ENCODE peak calls at places on chromosomes 13 and 19, in nine cellular contexts. K, V, P, E, R, M, Z, T and G are unnamed samples. For H3K27me3 and H3K4me1, the result is how much of the 10 kb centered on the place peaks cover.

GRCh38 chr13:100129605-100130004 is 40.7 kb downstream of the PCCA start:
- DNase-seq in K (no peak), T (no peak), P (no peak), Z (no peak), R (no peak), E (no peak), V (no peak), M (no peak), G (no peak)

GRCh38 chr13:85900521-85900920 is 101.3 kb upstream of the SLITRK6 start:
- DNase-seq in P (no peak), Z (no peak), E (no peak), T (no peak), R (no peak), M (no peak), K (no peak), V (no peak), G (no peak)

GRCh38 chr19:47618771-47619170 is 9.8 kb downstream of the BICRA start:
- DNase-seq in R (no peak), K (peak), M (no peak), E (peak), T (peak), P (peak), V (no peak), Z (no peak), G (no peak)

GRCh38 chr13:43879323-43880181 is at the start of the genes CCDC122 and LACC1:
- DNase-seq in T (peak), K (peak), M (peak), E (peak), Z (peak), P (peak), V (peak), R (peak), G (peak)

GRCh38 chr13:103671547-103671946 is 605.3 kb upstream of the SLC10A2 start:
- DNase-seq in E (no peak), Z (no peak), M (no peak), K (no peak), R (peak), P (no peak), T (no peak), V (no peak), G (no peak)

GRCh38 chr19:49301165-49301865 is 23.7 kb downstream of the SLC6A16 start:
- DNase-seq in R (peak), V (peak), P (peak), E (peak), Z (peak), T (peak), K (peak), M (peak), G (peak)

GRCh38 chr19:6062961-6063575 is 47.2 kb downstream of the RFX2 start:
- DNase-seq in R (no peak), E (no peak), P (no peak), K (no peak), M (no peak), V (no peak), T (no peak), Z (no peak), G (no peak)

GRCh38 chr19:18282788-18283141 is 1.3 kb upstream of the JUND start:
- DNase-seq in V (no peak), T (no peak), Z (no peak), E (no peak), R (peak), M (no peak), K (no peak), P (no peak), G (no peak)

GRCh38 chr13:48222358-48223015 is 10.5 kb upstream of the ITM2B start:
- DNase-seq in P (peak), E (peak), Z (no peak), V (no peak), R (no peak), T (no peak), M (peak), K (no peak), G (no peak)

GRCh38 chr19:48452656-48453480 is 2.5 kb upstream of the KCNJ14 start:
- DNase-seq in V (no peak), Z (no peak), M (no peak), P (no peak), R (no peak), T (no peak), E (no peak), K (no peak), G (no peak)

GRCh38 chr13:99892189-99892588 is 79.4 kb downstream of the ZIC5 start:
- DNase-seq in T (no peak), K (no peak), R (no peak), M (no peak), E (no peak), V (no peak), P (no peak), Z (peak), G (no peak)

GRCh38 chr13:76696370-76696769 is 189.8 kb downstream of the KCTD12 start:
- DNase-seq in R (peak), E (peak), K (no peak), M (no peak), Z (no peak), V (no peak), T (no peak), P (no peak), G (peak)

GRCh38 chr13:29877456-29878096 is 27.2 kb upstream of the UBL3 start:
- DNase-seq in P (no peak), T (no peak), K (no peak), V (no peak), E (no peak), R (peak), M (no peak), Z (no peak), G (no peak)

GRCh38 chr13:99151516-99151915 is 49.1 kb upstream of the UBAC2 start:
- DNase-seq in T (no peak), M (peak), K (no peak), Z (no peak), E (peak), P (no peak), V (no peak), R (peak), G (no peak)

GRCh38 chr13:45396548-45397095 is 21.6 kb downstream of the SLC25A30 start:
- DNase-seq in R (no peak), T (no peak), Z (no peak), M (no peak), P (no peak), E (peak), V (peak), K (no peak), G (no peak)

GRCh38 chr19:18478545-18479311 is 40.8 kb upstream of the ISYNA1 start:
- DNase-seq in V (peak), R (peak), P (peak), M (peak), Z (no peak), E (peak), K (peak), T (no peak), G (peak)

GRCh38 chr19:1093811-1094553 is 1.2 kb downstream of the POLR2E start:
- DNase-seq in T (no peak), K (no peak), M (no peak), E (no peak), V (no peak), Z (no peak), R (no peak), P (no peak), G (peak)

GRCh38 chr19:51098366-51099069 is 9.7 kb downstream of the CTU1 start:
- DNase-seq in T (no peak), E (no peak), V (no peak), P (peak), K (no peak), M (no peak), R (peak), Z (no peak), G (no peak)
- H3K4me3 ChIP-seq in T (no peak), E (no peak), V (no peak), P (peak), K (no peak), M (no peak), R (no peak), Z (no peak), G (no peak)

GRCh38 chr19:4152241-4152998 is 1.0 kb upstream of the CREB3L3 start:
- DNase-seq in M (no peak), R (no peak), P (no peak), T (no peak), K (no peak), V (no peak), Z (no peak), E (no peak), G (no peak)
- H3K27me3 ChIP-seq in M (under half), R (under half), P (under half), T (under half), K (under half), V (under half), Z (under half), E (under half), G (under half)

GRCh38 chr13:97341135-97341534 is 92.8 kb upstream of the RAP2A start:
- DNase-seq in K (no peak), P (no peak), E (no peak), V (no peak), R (no peak), M (no peak), T (no peak), Z (no peak), G (no peak)

GRCh38 chr13:97342136-97342535 is 91.8 kb upstream of the RAP2A start:
- DNase-seq in M (no peak), K (no peak), Z (no peak), R (no peak), T (no peak), P (no peak), V (no peak), E (no peak), G (no peak)

GRCh38 chr13:97339989-97340361 is 94.0 kb upstream of the RAP2A start:
- DNase-seq in P (no peak), E (no peak), V (no peak), M (no peak), Z (no peak), R (no peak), K (no peak), T (no peak), G (no peak)

GRCh38 chr13:97339019-97339988 is 94.7 kb upstream of the RAP2A start:
- DNase-seq in E (peak), M (peak), K (peak), T (peak), Z (no peak), P (peak), V (peak), R (peak), G (peak)

DNA sequence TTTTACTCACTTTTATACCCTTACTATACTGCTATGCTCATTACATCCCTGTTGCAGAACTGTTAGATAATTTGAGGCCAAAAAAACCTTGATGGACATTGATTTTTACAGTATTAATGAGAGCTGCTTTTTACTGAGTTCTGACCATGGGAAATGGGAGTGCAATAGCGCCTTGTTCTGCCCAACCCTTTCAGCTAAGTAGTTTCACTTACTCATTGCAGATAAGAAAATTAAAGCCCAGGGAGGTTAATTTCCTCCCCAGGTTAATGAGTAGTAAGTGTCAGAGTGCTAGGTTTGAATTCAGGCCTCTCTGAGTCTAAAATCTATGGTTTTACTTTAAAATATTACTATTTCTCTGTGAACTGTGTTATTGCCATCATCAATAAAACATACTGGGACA is 93.6 kb upstream of the RAP2A start:
- DNase-seq in P (no peak), T (no peak), R (no peak), E (no peak), K (no peak), V (no peak), Z (no peak), M (no peak), G (no peak)
- H3K4me1 ChIP-seq in P (under half), T (under half), R (under half), E (under half), K (under half), V (half or more), Z (under half), M (under half), G (under half)

GRCh38 chr13:113178070-113178895 is 19.8 kb downstream of the PROZ start:
- DNase-seq in T (no peak), R (no peak), E (peak), K (no peak), Z (no peak), P (no peak), M (peak), V (no peak), G (peak)
- H3K4me3 ChIP-seq in T (no peak), R (no peak), E (peak), K (no peak), Z (no peak), P (no peak), M (no peak), V (no peak), G (no peak)

GRCh38 chr19:29417048-29417447 is 108.7 kb upstream of the VSTM2B start:
- DNase-seq in K (no peak), P (no peak), T (no peak), V (no peak), R (no peak), E (no peak), Z (no peak), M (no peak), G (no peak)
- H3K27me3 ChIP-seq in K (under half), P (under half), T (under half), V (under half), R (under half), E (under half), Z (under half), M (under half), G (under half)

DNA sequence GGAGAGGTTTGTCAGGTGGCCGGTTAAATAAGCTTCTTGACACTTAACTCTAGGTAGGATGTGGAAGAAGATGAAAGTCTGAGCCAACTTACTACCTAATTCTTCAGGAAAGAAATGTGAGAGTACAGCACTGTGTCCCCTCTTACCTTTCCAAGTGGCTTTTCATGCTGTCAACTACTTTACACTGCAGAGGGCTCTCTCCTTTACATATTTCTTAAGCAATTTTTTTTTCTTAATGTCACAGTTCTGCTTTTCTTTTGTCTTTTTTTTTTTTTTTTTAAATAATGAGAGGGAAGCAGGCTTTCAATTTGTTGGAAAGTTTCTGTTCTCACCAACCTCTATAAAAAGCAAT is 212.7 kb upstream of the MIR17HG start:
- DNase-seq in M (no peak), P (no peak), E (no peak), K (no peak), T (no peak), V (no peak), R (no peak), Z (no peak), G (no peak)
- H3K4me1 ChIP-seq in M (under half), P (under half), E (under half), K (under half), T (under half), V (under half), R (under half), Z (under half), G (under half)

DNA sequence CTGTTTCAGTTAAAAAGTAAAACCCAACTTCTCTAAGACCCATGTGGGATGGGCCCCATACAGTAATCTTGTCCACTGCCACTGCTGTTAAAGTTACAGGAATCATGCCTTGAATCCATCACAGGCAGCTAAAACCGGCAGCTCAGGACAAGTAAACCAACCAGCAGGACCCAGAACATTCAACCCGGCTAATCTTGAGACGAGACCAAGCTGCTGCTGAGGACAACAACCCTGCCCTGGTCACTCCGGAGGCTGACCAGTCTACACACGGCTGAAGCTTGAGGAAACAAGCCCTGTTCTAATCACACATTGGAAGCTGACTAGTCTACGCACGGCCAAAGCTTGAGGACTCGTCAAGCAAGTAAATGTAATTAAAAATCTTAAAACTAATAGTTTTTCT is 105.2 kb upstream of the ZNF492 start:
- DNase-seq in K (no peak), M (no peak), V (no peak), P (no peak), E (no peak), R (no peak), Z (no peak), T (no peak), G (no peak)
- H3K4me3 ChIP-seq in K (no peak), M (no peak), V (no peak), P (no peak), E (no peak), R (no peak), Z (no peak), T (peak), G (no peak)